ENCODE peak calls at places on chromosomes 4 and X, in nine cellular contexts. J is lower leg skin, P is heart right ventricle, G is NCI-H1105 treated with DMSO at 0.1 percent for 48 hours, K is NCI-H774, D is endothelial cell, M is HEK293T, T is HuH-7, A is tibial artery. B is an unnamed sample.

GRCh38 chrX:49155243-49155899 is 7.2 kb upstream of the MAGIX start:
- DNase-seq in J (peak), P (peak), G (peak), K (no peak), D (no peak), M (no peak), T (no peak), A (peak), B (peak)

GRCh38 chr4:14716622-14717021 is 285.7 kb upstream of the CPEB2 start:
- DNase-seq in J (no peak), P (no peak), G (no peak), K (no peak), D (no peak), M (no peak), T (no peak), A (no peak), B (no peak)

GRCh38 chr4:4317496-4318232 is 27.6 kb downstream of the ZBTB49 start:
- DNase-seq in J (no peak), P (no peak), G (no peak), K (no peak), D (no peak), M (no peak), T (no peak), A (no peak), B (no peak)

GRCh38 chr4:186623546-186623945 is 68.2 kb upstream of the MTNR1A start:
- DNase-seq in J (no peak), P (no peak), G (no peak), K (no peak), D (no peak), M (no peak), T (no peak), A (no peak), B (no peak)

GRCh38 chrX:39477438-39478120 is 620.2 kb downstream of the BCOR start:
- DNase-seq in J (no peak), P (peak), G (no peak), K (peak), D (peak), M (peak), T (no peak), A (no peak), B (no peak)

GRCh38 chr4:14110407-14110806 is 482.9 kb upstream of the BOD1L1 start:
- DNase-seq in J (no peak), P (no peak), G (no peak), K (no peak), D (no peak), M (no peak), T (no peak), A (no peak), B (no peak)

GRCh38 chrX:47278684-47279083 is 45.9 kb downstream of the USP11 start:
- DNase-seq in J (no peak), P (no peak), G (no peak), K (no peak), D (no peak), M (no peak), T (no peak), A (no peak), B (peak)

GRCh38 chr4:144583658-144584057 is 62.3 kb upstream of the HHIP start:
- DNase-seq in J (no peak), P (no peak), G (no peak), K (no peak), D (no peak), M (no peak), T (no peak), A (no peak), B (no peak)

GRCh38 chr4:18075823-18076433 is 54.4 kb upstream of the LCORL start:
- DNase-seq in J (no peak), P (peak), G (no peak), K (no peak), D (no peak), M (peak), T (peak), A (peak), B (peak)

GRCh38 chrX:75544760-75545159 is 21.9 kb upstream of the ZDHHC15 start:
- DNase-seq in J (no peak), P (no peak), G (no peak), K (no peak), D (no peak), M (no peak), T (no peak), A (no peak), B (peak)

GRCh38 chrX:52995974-52996304 is 37.6 kb upstream of the FAM156A start:
- DNase-seq in J (no peak), P (no peak), G (no peak), K (no peak), D (no peak), M (no peak), T (no peak), A (no peak), B (no peak)

GRCh38 chrX:37420179-37420578 is 71.0 kb downstream of the PRRG1 start:
- DNase-seq in J (no peak), P (no peak), G (no peak), K (no peak), D (no peak), M (no peak), T (no peak), A (no peak), B (no peak)

GRCh38 chr4:86451560-86452322 is 91.9 kb upstream of the MAPK10 start:
- DNase-seq in J (no peak), P (no peak), G (peak), K (no peak), D (no peak), M (no peak), T (no peak), A (no peak), B (peak)

GRCh38 chrX:68372665-68373064 is 60.6 kb downstream of the OPHN1 start:
- DNase-seq in J (no peak), P (no peak), G (no peak), K (no peak), D (no peak), M (no peak), T (no peak), A (no peak), B (no peak)

GRCh38 chr4:48913346-48913745 is 6.8 kb upstream of the OCIAD2 start:
- DNase-seq in J (no peak), P (no peak), G (no peak), K (no peak), D (no peak), M (no peak), T (no peak), A (no peak), B (no peak)

GRCh38 chr4:39846705-39847104 is 131.0 kb downstream of the PDS5A start:
- DNase-seq in J (no peak), P (no peak), G (no peak), K (no peak), D (no peak), M (no peak), T (no peak), A (no peak), B (no peak)

GRCh38 chrX:111151764-111152163 is 55.8 kb downstream of the PAK3 start:
- DNase-seq in J (no peak), P (no peak), G (no peak), K (no peak), D (no peak), M (no peak), T (no peak), A (no peak), B (no peak)

GRCh38 chr4:103306870-103307345 is 108.8 kb upstream of the CENPE start:
- DNase-seq in J (no peak), P (peak), G (no peak), K (peak), D (no peak), M (no peak), T (peak), A (no peak), B (no peak)

GRCh38 chr4:25919676-25920075 is 5.7 kb downstream of the SMIM20 start:
- DNase-seq in J (no peak), P (no peak), G (no peak), K (peak), D (no peak), M (no peak), T (peak), A (no peak), B (no peak)

GRCh38 chrX:118495958-118496762 is 545 bp downstream of the DOCK11 start:
- DNase-seq in J (peak), P (peak), G (peak), K (peak), D (peak), M (no peak), T (no peak), A (peak), B (peak)

GRCh38 chr4:21012851-21013331 is 312.6 kb downstream of the PACRGL start:
- DNase-seq in J (no peak), P (no peak), G (no peak), K (no peak), D (no peak), M (no peak), T (no peak), A (no peak), B (no peak)

GRCh38 chrX:109841869-109842579 is 109.0 kb upstream of the ACSL4 start:
- DNase-seq in J (no peak), P (no peak), G (peak), K (no peak), D (no peak), M (no peak), T (no peak), A (no peak), B (no peak)

GRCh38 chrX:130915302-130915701 is 12.3 kb upstream of the ENOX2 start:
- DNase-seq in J (no peak), P (no peak), G (no peak), K (no peak), D (no peak), M (no peak), T (no peak), A (no peak), B (no peak)

GRCh38 chrX:69280956-69281355 is 115.7 kb upstream of the PJA1 start:
- DNase-seq in J (no peak), P (peak), G (no peak), K (no peak), D (no peak), M (no peak), T (no peak), A (no peak), B (no peak)

GRCh38 chr4:1727117-1728031 is 6.1 kb downstream of the TACC3 start:
- DNase-seq in J (peak), P (peak), G (no peak), K (no peak), D (no peak), M (no peak), T (no peak), A (peak), B (no peak)

B was measured in T47D.